ENCODE peak calls at places on chromosome 19, in nine cellular contexts. D, L, N, Y, E, Z, A, P and J are unnamed samples.

GRCh38 chr19:7658219-7658686 is 10.6 kb upstream of the RETN start:
- DNase-seq in D (no peak), L (no peak), N (no peak), Y (no peak), E (no peak), Z (no peak), A (no peak), P (no peak), J (no peak)

GRCh38 chr19:45400192-45400591 is 4.7 kb downstream of the PPP1R13L start:
- DNase-seq in D (no peak), L (no peak), N (no peak), Y (peak; percentile 2), E (no peak), Z (no peak), A (no peak), P (no peak), J (no peak)

GRCh38 chr19:7351861-7352260 is 3.1 kb downstream of the ARHGEF18 start:
- DNase-seq in D (no peak), L (no peak), N (no peak), Y (no peak), E (no peak), Z (no peak), A (no peak), P (no peak), J (no peak)

GRCh38 chr19:4916292-4917082 is 7.2 kb downstream of the UHRF1 start:
- DNase-seq in D (peak; percentile 98), L (peak; percentile 19), N (no peak), Y (no peak), E (no peak), Z (no peak), A (no peak), P (no peak), J (no peak)

GRCh38 chr19:46474211-46474610 is 2.8 kb upstream of the PNMA8A start:
- DNase-seq in D (no peak), L (no peak), N (no peak), Y (no peak), E (no peak), Z (no peak), A (no peak), P (no peak), J (no peak)

GRCh38 chr19:6015841-6016545 is 38.1 kb upstream of the RANBP3 start:
- DNase-seq in D (no peak), L (no peak), N (no peak), Y (no peak), E (no peak), Z (no peak), A (no peak), P (peak; percentile 19), J (no peak)

GRCh38 chr19:7927605-7928333 is 1.8 kb upstream of the CTXN1 start:
- DNase-seq in D (no peak), L (no peak), N (no peak), Y (no peak), E (no peak), Z (no peak), A (no peak), P (peak; percentile 61), J (no peak)

GRCh38 chr19:35430382-35431146 is 17.5 kb upstream of the FFAR2 start:
- DNase-seq in D (no peak), L (no peak), N (peak; percentile 37), Y (no peak), E (no peak), Z (no peak), A (no peak), P (no peak), J (no peak)

GRCh38 chr19:48760514-48761221 is 5.3 kb downstream of the FGF21 start:
- DNase-seq in D (no peak), L (no peak), N (no peak), Y (no peak), E (no peak), Z (no peak), A (no peak), P (no peak), J (no peak)

GRCh38 chr19:38650911-38651584 is 3.6 kb downstream of the ACTN4 start:
- DNase-seq in D (no peak), L (no peak), N (peak; percentile 94), Y (peak; percentile 6), E (peak; percentile 71), Z (no peak), A (peak; percentile 88), P (no peak), J (no peak)

GRCh38 chr19:6551607-6552450 is 21.0 kb downstream of the TNFSF9 start:
- DNase-seq in D (no peak), L (peak; percentile 47), N (no peak), Y (peak; percentile 56), E (no peak), Z (no peak), A (peak; percentile 68), P (peak; percentile 56), J (no peak)